ENCODE peak calls at places on chromosomes 11 and 22, in seven cellular contexts. One of them, this sample, is unnamed.
A peak's percentile ranks its signal among the peaks of the same experiment; 100 is the strongest.

GRCh38 chr11:63999349-64000025 is 13.2 kb downstream of the OTUB1 start:
- DNase-seq in lower lobe of right lung: peak; percentile 63
- DNase-seq in neural progenitor cell: peak; percentile 87
- DNase-seq in sigmoid colon: peak; percentile 86
- DNase-seq in suprapubic skin: peak; percentile 88
- DNase-seq in MM.1S: no peak
- DNase-seq in heart left ventricle: peak; percentile 44
- DNase-seq in this sample: no peak

GRCh38 chr22:39898997-39899396 is 1.9 kb upstream of the GRAP2 start:
- DNase-seq in lower lobe of right lung: no peak
- DNase-seq in neural progenitor cell: no peak
- DNase-seq in sigmoid colon: no peak
- DNase-seq in suprapubic skin: no peak
- DNase-seq in MM.1S: no peak
- DNase-seq in heart left ventricle: no peak
- DNase-seq in this sample: no peak

GRCh38 chr22:30435674-30436126 is 10.1 kb downstream of the MTFP1 start:
- DNase-seq in lower lobe of right lung: peak; percentile 54
- DNase-seq in neural progenitor cell: no peak
- DNase-seq in sigmoid colon: no peak
- DNase-seq in suprapubic skin: no peak
- DNase-seq in MM.1S: peak; percentile 40
- DNase-seq in heart left ventricle: peak; percentile 37
- DNase-seq in this sample: peak; percentile 44

GRCh38 chr11:820655-821512 is 2.2 kb downstream of the PNPLA2 start:
- DNase-seq in lower lobe of right lung: peak; percentile 88
- DNase-seq in neural progenitor cell: no peak
- DNase-seq in sigmoid colon: peak; percentile 88
- DNase-seq in suprapubic skin: no peak
- DNase-seq in MM.1S: no peak
- DNase-seq in heart left ventricle: peak; percentile 83
- DNase-seq in this sample: peak; percentile 89

GRCh38 chr22:20741634-20742581 is 32.0 kb upstream of the SERPIND1 start:
- DNase-seq in lower lobe of right lung: no peak
- DNase-seq in neural progenitor cell: peak; percentile 37
- DNase-seq in sigmoid colon: no peak
- DNase-seq in suprapubic skin: no peak
- DNase-seq in MM.1S: peak; percentile 17
- DNase-seq in heart left ventricle: no peak
- DNase-seq in this sample: no peak

GRCh38 chr11:76806608-76807205 is 23.6 kb downstream of the TSKU start:
- DNase-seq in lower lobe of right lung: no peak
- DNase-seq in neural progenitor cell: no peak
- DNase-seq in sigmoid colon: no peak
- DNase-seq in suprapubic skin: peak; percentile 18
- DNase-seq in MM.1S: no peak
- DNase-seq in heart left ventricle: peak; percentile 0
- DNase-seq in this sample: no peak

GRCh38 chr11:47641585-47642098 is 717 bp downstream of the MTCH2 start:
- DNase-seq in lower lobe of right lung: no peak
- DNase-seq in neural progenitor cell: peak; percentile 24
- DNase-seq in sigmoid colon: no peak
- DNase-seq in suprapubic skin: no peak
- DNase-seq in MM.1S: peak; percentile 15
- DNase-seq in heart left ventricle: no peak
- DNase-seq in this sample: no peak

GRCh38 chr11:94183886-94184264 is 55.2 kb downstream of the PANX1 start:
- DNase-seq in lower lobe of right lung: peak; percentile 71
- DNase-seq in neural progenitor cell: peak; percentile 73
- DNase-seq in sigmoid colon: peak; percentile 69
- DNase-seq in suprapubic skin: no peak
- DNase-seq in MM.1S: no peak
- DNase-seq in heart left ventricle: peak; percentile 25
- DNase-seq in this sample: peak; percentile 52

GRCh38 chr22:22612516-22612915 is 31.9 kb upstream of the GGTLC2 start:
- DNase-seq in lower lobe of right lung: no peak
- DNase-seq in neural progenitor cell: no peak
- DNase-seq in sigmoid colon: no peak
- DNase-seq in suprapubic skin: no peak
- DNase-seq in MM.1S: no peak
- DNase-seq in heart left ventricle: no peak
- DNase-seq in this sample: no peak
- H3K27me3 ChIP-seq in lower lobe of right lung: peaks cover 4% of the 10 kb centered on the region
- H3K27me3 ChIP-seq in neural progenitor cell: peaks cover 100% of the 10 kb centered on the region
- H3K27me3 ChIP-seq in sigmoid colon: no peaks in the 10 kb centered on the region
- H3K27me3 ChIP-seq in suprapubic skin: peaks cover 11% of the 10 kb centered on the region
- H3K27me3 ChIP-seq in MM.1S: no peaks in the 10 kb centered on the region
- H3K27me3 ChIP-seq in heart left ventricle: peaks cover 14% of the 10 kb centered on the region
- H3K27me3 ChIP-seq in this sample: no peaks in the 10 kb centered on the region

GRCh38 chr22:42299586-42300285 is 29.3 kb upstream of the TCF20 start:
- DNase-seq in lower lobe of right lung: no peak
- DNase-seq in neural progenitor cell: peak; percentile 84
- DNase-seq in sigmoid colon: no peak
- DNase-seq in suprapubic skin: no peak
- DNase-seq in MM.1S: peak; percentile 29
- DNase-seq in heart left ventricle: peak; percentile 32
- DNase-seq in this sample: no peak

GRCh38 chr22:42300286-42301071 is 30.0 kb upstream of the TCF20 start:
- DNase-seq in lower lobe of right lung: no peak
- DNase-seq in neural progenitor cell: no peak
- DNase-seq in sigmoid colon: no peak
- DNase-seq in suprapubic skin: no peak
- DNase-seq in MM.1S: no peak
- DNase-seq in heart left ventricle: no peak
- DNase-seq in this sample: no peak

GRCh38 chr22:42301742-42302102 is 31.3 kb upstream of the TCF20 start:
- DNase-seq in lower lobe of right lung: no peak
- DNase-seq in neural progenitor cell: no peak
- DNase-seq in sigmoid colon: no peak
- DNase-seq in suprapubic skin: no peak
- DNase-seq in MM.1S: no peak
- DNase-seq in heart left ventricle: no peak
- DNase-seq in this sample: no peak

GRCh38 chr22:42303304-42304020 is 33.0 kb upstream of the TCF20 start:
- DNase-seq in lower lobe of right lung: no peak
- DNase-seq in neural progenitor cell: no peak
- DNase-seq in sigmoid colon: no peak
- DNase-seq in suprapubic skin: no peak
- DNase-seq in MM.1S: no peak
- DNase-seq in heart left ventricle: no peak
- DNase-seq in this sample: no peak

DNA sequence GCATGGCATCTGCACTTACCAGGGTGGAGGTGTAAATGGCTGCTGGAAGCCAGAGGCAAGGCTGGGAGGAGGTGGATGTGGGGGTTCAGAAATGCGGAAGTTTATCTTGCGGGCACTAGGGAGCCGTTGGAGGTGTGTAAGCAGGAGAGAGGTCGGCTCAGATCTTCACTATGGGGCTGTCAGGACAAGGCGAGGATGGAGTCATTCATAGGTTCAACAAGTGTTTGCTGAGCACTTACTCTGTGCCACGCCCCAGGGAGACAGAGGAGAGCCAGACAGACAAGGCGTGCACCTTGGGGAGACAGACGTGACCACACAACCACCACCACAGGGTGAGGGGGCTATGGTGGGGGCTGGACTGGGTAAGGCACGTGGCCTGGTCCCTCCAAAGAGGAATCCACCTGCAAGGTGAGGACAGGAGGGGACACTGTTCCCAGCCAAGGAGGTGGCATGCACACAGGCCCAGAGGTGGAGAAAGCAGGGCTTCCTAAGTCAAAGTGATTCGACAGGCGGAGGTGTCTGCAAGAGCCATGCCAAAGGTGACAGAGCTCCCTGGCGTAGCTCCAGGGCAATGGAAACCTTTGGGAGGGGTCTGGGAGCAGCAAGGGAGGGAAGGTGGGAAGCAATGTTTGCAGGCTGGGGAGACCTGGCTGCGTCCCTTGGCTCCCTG is 30.8 kb upstream of the TCF20 start:
- DNase-seq in lower lobe of right lung: no peak
- DNase-seq in neural progenitor cell: no peak
- DNase-seq in sigmoid colon: no peak
- DNase-seq in suprapubic skin: no peak
- DNase-seq in MM.1S: no peak
- DNase-seq in heart left ventricle: no peak
- DNase-seq in this sample: no peak
- H3K4me3 ChIP-seq in lower lobe of right lung: no peak overlapping the region
- H3K4me3 ChIP-seq in neural progenitor cell: no peak overlapping the region
- H3K4me3 ChIP-seq in sigmoid colon: no peak overlapping the region
- H3K4me3 ChIP-seq in suprapubic skin: no peak overlapping the region
- H3K4me3 ChIP-seq in MM.1S: no peak overlapping the region
- H3K4me3 ChIP-seq in heart left ventricle: no peak overlapping the region
- H3K4me3 ChIP-seq in this sample: no peak overlapping the region

GRCh38 chr11:66411323-66411722 is 9.5 kb upstream of the NPAS4 start:
- DNase-seq in lower lobe of right lung: no peak
- DNase-seq in neural progenitor cell: no peak
- DNase-seq in sigmoid colon: no peak
- DNase-seq in suprapubic skin: no peak
- DNase-seq in MM.1S: no peak
- DNase-seq in heart left ventricle: no peak
- DNase-seq in this sample: no peak
- H3K27me3 ChIP-seq in lower lobe of right lung: peaks cover 38% of the 10 kb centered on the region
- H3K27me3 ChIP-seq in neural progenitor cell: peaks cover 15% of the 10 kb centered on the region
- H3K27me3 ChIP-seq in sigmoid colon: no peaks in the 10 kb centered on the region
- H3K27me3 ChIP-seq in suprapubic skin: peaks cover 59% of the 10 kb centered on the region
- H3K27me3 ChIP-seq in MM.1S: peaks cover 90% of the 10 kb centered on the region
- H3K27me3 ChIP-seq in heart left ventricle: peaks cover 4% of the 10 kb centered on the region
- H3K27me3 ChIP-seq in this sample: no peaks in the 10 kb centered on the region

GRCh38 chr11:84922836-84923235 is 704.3 kb downstream of the DLG2 start:
- DNase-seq in lower lobe of right lung: no peak
- DNase-seq in neural progenitor cell: peak; percentile 8
- DNase-seq in sigmoid colon: no peak
- DNase-seq in suprapubic skin: no peak
- DNase-seq in MM.1S: no peak
- DNase-seq in heart left ventricle: no peak
- DNase-seq in this sample: no peak
- H3K4me3 ChIP-seq in lower lobe of right lung: no peak overlapping the region
- H3K4me3 ChIP-seq in neural progenitor cell: peak overlapping the region; percentile 21
- H3K4me3 ChIP-seq in sigmoid colon: peak overlapping the region; percentile 5
- H3K4me3 ChIP-seq in suprapubic skin: no peak overlapping the region
- H3K4me3 ChIP-seq in MM.1S: no peak overlapping the region
- H3K4me3 ChIP-seq in heart left ventricle: peak overlapping the region; percentile 34
- H3K4me3 ChIP-seq in this sample: no peak overlapping the region

GRCh38 chr11:3220101-3220500 is 1.5 kb upstream of the MRGPRG start:
- DNase-seq in lower lobe of right lung: no peak
- DNase-seq in neural progenitor cell: no peak
- DNase-seq in sigmoid colon: no peak
- DNase-seq in suprapubic skin: no peak
- DNase-seq in MM.1S: no peak
- DNase-seq in heart left ventricle: peak; percentile 5
- DNase-seq in this sample: no peak
- H3K27me3 ChIP-seq in lower lobe of right lung: peaks cover 50% of the 10 kb centered on the region
- H3K27me3 ChIP-seq in neural progenitor cell: peaks cover 4% of the 10 kb centered on the region
- H3K27me3 ChIP-seq in sigmoid colon: peaks cover 37% of the 10 kb centered on the region
- H3K27me3 ChIP-seq in suprapubic skin: peaks cover 74% of the 10 kb centered on the region
- H3K27me3 ChIP-seq in MM.1S: peaks cover 24% of the 10 kb centered on the region
- H3K27me3 ChIP-seq in heart left ventricle: peaks cover 47% of the 10 kb centered on the region
- H3K27me3 ChIP-seq in this sample: no peaks in the 10 kb centered on the region